ENCODE peak calls at places on chromosomes 11 and 22, in five cellular contexts. One of them, this sample, is unnamed.

GRCh38 chr11:13487661-13488030 is 8.2 kb downstream of the PTH start:
- DNase-seq in T-helper 2 cell: no peak
- DNase-seq in stimulated activated CD4-positive, alpha-beta T cell treated with anti-CD3 and anti-CD28 coated beads, Interleukin-12 subunit alpha, Interleukin-12 subunit beta, amount 100 ng/mL, for 24 hours: no peak
- DNase-seq in tibial artery: no peak
- DNase-seq in ovary: no peak
- DNase-seq in this sample: no peak

GRCh38 chr22:30282616-30283046 is 6.7 kb downstream of the CASTOR1 start:
- DNase-seq in T-helper 2 cell: no peak
- DNase-seq in stimulated activated CD4-positive, alpha-beta T cell treated with anti-CD3 and anti-CD28 coated beads, Interleukin-12 subunit alpha, Interleukin-12 subunit beta, amount 100 ng/mL, for 24 hours: no peak
- DNase-seq in tibial artery: no peak
- DNase-seq in ovary: no peak
- DNase-seq in this sample: no peak

GRCh38 chr11:8937159-8937558 is 4.4 kb upstream of the C11orf16 start:
- DNase-seq in T-helper 2 cell: no peak
- DNase-seq in stimulated activated CD4-positive, alpha-beta T cell treated with anti-CD3 and anti-CD28 coated beads, Interleukin-12 subunit alpha, Interleukin-12 subunit beta, amount 100 ng/mL, for 24 hours: no peak
- DNase-seq in tibial artery: no peak
- DNase-seq in ovary: no peak
- DNase-seq in this sample: no peak

GRCh38 chr22:50160947-50161346 is 9.6 kb upstream of the PANX2 start:
- DNase-seq in T-helper 2 cell: no peak
- DNase-seq in stimulated activated CD4-positive, alpha-beta T cell treated with anti-CD3 and anti-CD28 coated beads, Interleukin-12 subunit alpha, Interleukin-12 subunit beta, amount 100 ng/mL, for 24 hours: no peak
- DNase-seq in tibial artery: no peak
- DNase-seq in ovary: no peak
- DNase-seq in this sample: no peak

GRCh38 chr11:10478574-10479550 is 23.8 kb downstream of the AMPD3 start:
- DNase-seq in T-helper 2 cell: no peak
- DNase-seq in stimulated activated CD4-positive, alpha-beta T cell treated with anti-CD3 and anti-CD28 coated beads, Interleukin-12 subunit alpha, Interleukin-12 subunit beta, amount 100 ng/mL, for 24 hours: no peak
- DNase-seq in tibial artery: no peak
- DNase-seq in ovary: no peak
- DNase-seq in this sample: no peak

GRCh38 chr11:2092956-2093412 is 46.2 kb downstream of the IGF2 start:
- DNase-seq in T-helper 2 cell: no peak
- DNase-seq in stimulated activated CD4-positive, alpha-beta T cell treated with anti-CD3 and anti-CD28 coated beads, Interleukin-12 subunit alpha, Interleukin-12 subunit beta, amount 100 ng/mL, for 24 hours: peak; percentile 33
- DNase-seq in tibial artery: peak; percentile 64
- DNase-seq in ovary: no peak
- DNase-seq in this sample: no peak

GRCh38 chr22:37559901-37560681 is at the start of gene CDC42EP1:
- DNase-seq in T-helper 2 cell: no peak
- DNase-seq in stimulated activated CD4-positive, alpha-beta T cell treated with anti-CD3 and anti-CD28 coated beads, Interleukin-12 subunit alpha, Interleukin-12 subunit beta, amount 100 ng/mL, for 24 hours: no peak
- DNase-seq in tibial artery: no peak
- DNase-seq in ovary: peak; percentile 73
- DNase-seq in this sample: no peak

GRCh38 chr11:776459-777287 is 614 bp downstream of the GATD1 start:
- DNase-seq in T-helper 2 cell: no peak
- DNase-seq in stimulated activated CD4-positive, alpha-beta T cell treated with anti-CD3 and anti-CD28 coated beads, Interleukin-12 subunit alpha, Interleukin-12 subunit beta, amount 100 ng/mL, for 24 hours: peak; percentile 32
- DNase-seq in tibial artery: no peak
- DNase-seq in ovary: no peak
- DNase-seq in this sample: no peak

GRCh38 chr11:135019343-135019742 is 607.3 kb upstream of the B3GAT1 start:
- DNase-seq in T-helper 2 cell: no peak
- DNase-seq in stimulated activated CD4-positive, alpha-beta T cell treated with anti-CD3 and anti-CD28 coated beads, Interleukin-12 subunit alpha, Interleukin-12 subunit beta, amount 100 ng/mL, for 24 hours: no peak
- DNase-seq in tibial artery: no peak
- DNase-seq in ovary: no peak
- DNase-seq in this sample: no peak

GRCh38 chr11:42066113-42066512 is 606.7 kb upstream of the LRRC4C start:
- DNase-seq in T-helper 2 cell: no peak
- DNase-seq in stimulated activated CD4-positive, alpha-beta T cell treated with anti-CD3 and anti-CD28 coated beads, Interleukin-12 subunit alpha, Interleukin-12 subunit beta, amount 100 ng/mL, for 24 hours: no peak
- DNase-seq in tibial artery: peak; percentile 25
- DNase-seq in ovary: no peak
- DNase-seq in this sample: no peak

GRCh38 chr11:74449369-74449931 is 17.9 kb downstream of the KCNE3 start:
- DNase-seq in T-helper 2 cell: no peak
- DNase-seq in stimulated activated CD4-positive, alpha-beta T cell treated with anti-CD3 and anti-CD28 coated beads, Interleukin-12 subunit alpha, Interleukin-12 subunit beta, amount 100 ng/mL, for 24 hours: no peak
- DNase-seq in tibial artery: peak; percentile 29
- DNase-seq in ovary: no peak
- DNase-seq in this sample: peak; percentile 47

GRCh38 chr22:36783743-36784142 is 7.8 kb upstream of the IFT27 start:
- DNase-seq in T-helper 2 cell: no peak
- DNase-seq in stimulated activated CD4-positive, alpha-beta T cell treated with anti-CD3 and anti-CD28 coated beads, Interleukin-12 subunit alpha, Interleukin-12 subunit beta, amount 100 ng/mL, for 24 hours: no peak
- DNase-seq in tibial artery: no peak
- DNase-seq in ovary: no peak
- DNase-seq in this sample: no peak

GRCh38 chr11:48019597-48019996 is 39.2 kb downstream of the PTPRJ start:
- DNase-seq in T-helper 2 cell: no peak
- DNase-seq in stimulated activated CD4-positive, alpha-beta T cell treated with anti-CD3 and anti-CD28 coated beads, Interleukin-12 subunit alpha, Interleukin-12 subunit beta, amount 100 ng/mL, for 24 hours: no peak
- DNase-seq in tibial artery: no peak
- DNase-seq in ovary: no peak
- DNase-seq in this sample: no peak

GRCh38 chr11:79615425-79615824 is 174.6 kb upstream of the TENM4 start:
- DNase-seq in T-helper 2 cell: no peak
- DNase-seq in stimulated activated CD4-positive, alpha-beta T cell treated with anti-CD3 and anti-CD28 coated beads, Interleukin-12 subunit alpha, Interleukin-12 subunit beta, amount 100 ng/mL, for 24 hours: no peak
- DNase-seq in tibial artery: no peak
- DNase-seq in ovary: no peak
- DNase-seq in this sample: no peak

This sample was measured in memory B cell.